ENCODE peak calls at places on chromosomes 11 and 22, in four cellular contexts. N is IMR-90, S is H9, M is mesendoderm. H is an unnamed sample.
A peak's percentile ranks its signal among the peaks of the same experiment; 100 is the strongest.

GRCh38 chr11:76491644-76492043 is 46.8 kb downstream of the EMSY start:
- DNase-seq in M (peak; percentile 21), N (no peak), S (no peak), H (no peak)

GRCh38 chr11:122748968-122749687 is 89.2 kb upstream of the CRTAM start:
- DNase-seq in M (no peak), N (peak; percentile 95), S (no peak), H (no peak)

GRCh38 chr11:16806791-16807190 is 68.3 kb downstream of the C11orf58 start:
- DNase-seq in M (no peak), S (no peak), N (peak; percentile 59), H (no peak)

GRCh38 chr11:1075341-1075911 is 752 bp downstream of the MUC2 start:
- DNase-seq in N (no peak), S (no peak), M (no peak), H (no peak)

GRCh38 chr11:12185914-12186313 is 75.5 kb downstream of the MICAL2 start:
- DNase-seq in M (peak; percentile 46), N (peak; percentile 87), S (no peak), H (no peak)

GRCh38 chr11:128814856-128815705 is 52.0 kb downstream of the KCNJ1 start:
- DNase-seq in S (peak; percentile 88), M (peak; percentile 97), N (peak; percentile 86), H (peak; percentile 47)

GRCh38 chr11:114040706-114041211 is 18.8 kb upstream of the ZBTB16 start:
- DNase-seq in M (no peak), S (no peak), N (peak; percentile 31), H (no peak)

GRCh38 chr11:1639102-1639620 is 9.6 kb downstream of the KRTAP5-5 start:
- DNase-seq in S (no peak), M (no peak), N (no peak), H (no peak)

GRCh38 chr11:1126491-1126926 is 31.2 kb upstream of the MUC5AC start:
- DNase-seq in N (no peak), S (peak; percentile 16), M (no peak), H (no peak)

GRCh38 chr11:123197711-123198110 is 2.7 kb upstream of the CLMP start:
- DNase-seq in N (peak; percentile 97), M (peak; percentile 32), S (no peak), H (no peak)

GRCh38 chr11:93655047-93655446 is 6.4 kb upstream of the CEP295 start:
- DNase-seq in M (no peak), S (no peak), N (no peak), H (no peak)

GRCh38 chr11:44622190-44622650 is 56.8 kb downstream of the CD82 start:
- DNase-seq in M (no peak), S (peak; percentile 18), N (no peak), H (no peak)

GRCh38 chr11:6757373-6757967 is 14.3 kb downstream of the OR2AG2 start:
- DNase-seq in S (peak; percentile 60), N (peak; percentile 59), M (peak; percentile 73), H (no peak)

GRCh38 chr11:94130589-94131362 is 2.1 kb downstream of the PANX1 start:
- DNase-seq in N (peak; percentile 89), S (no peak), M (no peak), H (no peak)

DNA sequence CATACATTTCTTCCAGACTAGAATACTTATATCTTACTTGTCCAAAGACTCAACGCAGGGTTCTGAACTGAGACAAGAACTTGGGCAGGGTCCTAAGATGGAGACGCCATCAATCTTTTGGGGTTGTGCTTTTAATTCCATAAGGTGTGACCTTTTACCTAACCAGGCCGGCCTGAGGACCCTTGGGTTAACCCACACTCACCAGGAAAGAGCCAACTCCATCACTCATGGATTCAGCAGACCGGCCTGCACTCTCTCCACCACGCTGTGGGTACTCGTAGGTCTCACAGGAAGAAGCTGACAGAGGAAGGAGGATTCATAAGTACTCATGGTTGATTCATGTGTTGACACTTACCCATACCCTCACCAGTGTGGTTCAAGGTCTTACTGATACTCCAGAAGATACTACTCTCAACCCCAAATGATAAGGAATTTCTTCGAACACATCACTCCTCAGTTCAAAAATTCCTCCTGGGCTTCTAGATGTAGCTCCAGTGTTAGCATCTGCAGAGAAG is 36.2 kb downstream of the USP35 start:
- DNase-seq in M (no peak), S (no peak), N (no peak), H (no peak)
- H3K56ac ChIP-seq in M (no peak overlapping the region), S (no peak overlapping the region), N (no peak overlapping the region), H (no peak overlapping the region)

GRCh38 chr22:39714321-39714720 is 143.8 kb downstream of the CACNA1I start:
- DNase-seq in N (no peak), M (no peak), S (no peak), H (no peak)

GRCh38 chr22:39712081-39712480 is 141.5 kb downstream of the CACNA1I start:
- DNase-seq in N (no peak), S (no peak), M (no peak), H (no peak)

GRCh38 chr22:39713799-39714290 is 143.3 kb downstream of the CACNA1I start:
- DNase-seq in N (no peak), M (no peak), S (no peak), H (no peak)

GRCh38 chr22:39710380-39711117 is 140.0 kb downstream of the CACNA1I start:
- DNase-seq in M (no peak), S (no peak), N (no peak), H (no peak)

DNA sequence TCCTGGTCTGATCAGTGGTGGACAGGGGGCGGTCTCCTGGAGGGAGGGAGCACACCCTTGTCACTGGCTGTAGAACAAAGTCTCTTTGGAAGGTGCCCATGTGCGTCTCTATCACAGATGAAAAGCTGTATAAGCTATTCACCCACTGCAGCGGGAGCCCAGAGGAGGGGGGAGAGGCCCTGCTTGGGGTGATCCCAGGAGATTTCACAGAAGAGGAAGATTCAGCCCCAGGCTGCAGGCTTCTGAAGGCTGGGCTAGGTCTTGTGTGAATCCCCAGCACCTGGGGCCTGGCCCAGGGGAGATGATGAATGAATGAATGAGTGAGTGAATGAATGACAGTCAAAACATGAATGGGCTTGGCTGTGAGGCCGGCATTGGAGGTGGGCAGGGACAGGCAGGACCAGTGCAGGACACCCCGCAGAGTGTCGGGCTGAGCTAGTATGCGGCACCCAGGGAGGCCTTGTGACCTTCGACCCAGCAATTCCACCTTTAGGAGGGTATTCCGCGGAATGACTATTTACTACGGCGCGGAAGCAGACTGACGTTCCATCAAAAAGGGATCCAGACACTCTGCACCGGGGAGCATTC is 142.5 kb downstream of the CACNA1I start:
- DNase-seq in M (no peak), S (no peak), N (no peak), H (no peak)
- H3K56ac ChIP-seq in M (no peak overlapping the region), S (no peak overlapping the region), N (no peak overlapping the region), H (no peak overlapping the region)

DNA sequence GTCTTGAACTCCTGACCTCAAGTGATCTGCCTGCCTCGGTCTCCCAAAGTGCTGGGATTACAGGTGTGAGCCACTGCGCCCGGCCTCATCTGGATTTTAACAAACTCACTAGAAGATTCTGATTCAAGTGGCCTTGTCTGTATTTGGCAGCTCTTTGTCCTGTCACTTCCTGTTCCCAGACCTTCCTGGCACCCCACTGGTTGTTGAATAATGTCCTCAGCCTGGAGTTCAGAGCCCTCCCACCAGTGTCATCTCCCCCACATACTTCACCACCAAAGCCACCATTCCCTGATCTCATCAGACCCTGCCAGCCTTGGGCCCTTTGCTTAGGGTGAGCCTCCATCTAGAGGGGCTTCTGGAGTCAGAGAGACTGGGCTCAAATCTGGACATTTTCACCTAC is 3.3 kb downstream of the PELI3 start:
- DNase-seq in N (no peak), S (peak; percentile 47), M (peak; percentile 81), H (no peak)
- H3K56ac ChIP-seq in N (no peak overlapping the region), S (no peak overlapping the region), M (no peak overlapping the region), H (no peak overlapping the region)

GRCh38 chr22:46574438-46574992 is 37.1 kb upstream of the CELSR1 start:
- DNase-seq in S (no peak), M (no peak), N (no peak), H (no peak)
- H3K56ac ChIP-seq in S (no peak overlapping the region), M (no peak overlapping the region), N (no peak overlapping the region), H (no peak overlapping the region)

DNA sequence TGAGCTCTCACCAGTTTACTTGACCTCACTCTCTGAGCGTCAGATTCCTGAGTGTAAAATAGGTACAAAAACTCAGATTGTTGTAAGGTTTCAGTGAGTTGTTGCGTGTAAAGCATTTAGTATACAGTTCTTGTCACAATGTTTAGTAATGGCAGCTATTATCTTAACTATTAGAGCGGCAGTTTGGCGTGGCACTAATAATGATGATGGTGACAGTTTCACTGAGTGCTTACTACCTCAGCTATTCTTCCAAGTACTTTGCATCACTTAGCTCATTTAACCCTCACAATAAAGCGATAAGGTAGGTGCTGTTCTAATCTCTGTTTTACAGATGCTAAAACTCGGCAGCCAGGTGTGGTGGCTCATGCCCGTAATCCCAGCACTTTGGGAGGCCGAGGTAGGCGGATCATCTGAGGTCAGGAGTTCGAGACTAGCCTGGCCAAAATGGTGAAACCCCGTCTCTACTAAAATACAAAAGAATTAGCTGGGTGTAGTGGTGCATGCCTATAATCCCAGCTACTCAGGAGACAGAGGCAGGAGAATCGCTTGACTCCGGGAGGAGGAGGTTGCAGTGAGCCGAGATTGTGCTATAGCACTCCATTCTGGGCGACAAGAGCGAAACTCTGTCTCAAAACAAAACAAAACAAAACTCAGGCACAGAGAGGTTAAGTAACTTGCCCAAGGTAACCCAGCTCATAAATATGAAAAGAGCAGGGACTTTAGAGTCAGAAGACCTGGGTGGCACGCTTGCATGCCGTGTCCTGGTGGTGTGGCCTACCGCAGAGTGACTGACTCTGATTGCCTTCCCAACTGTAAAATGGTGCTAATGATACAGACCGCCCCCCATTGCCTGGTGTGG is 76.2 kb downstream of the PTPRJ start:
- DNase-seq in N (no peak), S (no peak), M (no peak), H (no peak)
- H3K56ac ChIP-seq in N (no peak overlapping the region), S (no peak overlapping the region), M (no peak overlapping the region), H (no peak overlapping the region)

H was measured in H1.